ENCODE peak calls at places on chromosomes 5 and 9, in seven cellular contexts. S is HCT116, N is SK-N-SH, E is PC-3, J is GM23248, H is OCI-LY7, Y is hepatocyte. F is an unnamed sample. For H3K9me2, the result is how much of the 10 kb centered on the place peaks cover.

GRCh38 chr9:28882528-28882927 is 1309.2 kb upstream of the C9orf72 start:
- DNase-seq in S (no peak), Y (no peak), E (no peak), H (no peak), N (no peak), J (no peak), F (no peak)

GRCh38 chr9:125462766-125463384 is 201.2 kb downstream of the GAPVD1 start:
- DNase-seq in S (no peak), J (no peak), Y (no peak), N (no peak), E (no peak), H (no peak), F (no peak)

GRCh38 chr5:1176473-1177391 is 24.7 kb upstream of the SLC6A19 start:
- DNase-seq in J (no peak), E (peak), N (peak), H (no peak), S (peak), Y (no peak), F (peak)

GRCh38 chr9:113634597-113635515 is 171.3 kb downstream of the RGS3 start:
- DNase-seq in H (no peak), Y (no peak), J (no peak), S (no peak), N (no peak), E (no peak), F (peak)

GRCh38 chr5:179261301-179262125 is 83.7 kb downstream of the ADAMTS2 start:
- DNase-seq in E (peak), Y (peak), N (peak), H (peak), J (peak), S (no peak), F (peak)

GRCh38 chr5:38556115-38556598 is 289 bp downstream of the LIFR start:
- DNase-seq in S (no peak), N (no peak), J (peak), E (no peak), Y (no peak), H (no peak), F (peak)

GRCh38 chr5:74054139-74054538 is 428.1 kb downstream of the ARHGEF28 start:
- DNase-seq in E (no peak), J (no peak), N (peak), H (no peak), Y (no peak), S (no peak), F (no peak)

GRCh38 chr5:124235031-124235562 is 511.3 kb downstream of the ZNF608 start:
- DNase-seq in N (no peak), J (no peak), H (no peak), S (no peak), Y (no peak), E (no peak), F (peak)

GRCh38 chr9:9552665-9553064 is 1060.1 kb downstream of the PTPRD start:
- DNase-seq in N (no peak), H (no peak), J (no peak), Y (no peak), E (no peak), S (no peak), F (no peak)

GRCh38 chr9:132647806-132648205 is 22.0 kb downstream of the DDX31 start:
- DNase-seq in N (no peak), E (peak), H (no peak), J (no peak), S (no peak), Y (no peak), F (no peak)

GRCh38 chr5:149999359-149999758 is 1.1 kb downstream of the TIGD6 start:
- DNase-seq in N (no peak), J (peak), S (no peak), H (no peak), E (no peak), Y (no peak), F (no peak)

GRCh38 chr5:125835293-125836172 is 587.7 kb upstream of the GRAMD2B start:
- DNase-seq in E (peak), H (peak), J (peak), S (peak), N (peak), Y (peak), F (peak)

GRCh38 chr5:136906545-136906944 is 541.2 kb upstream of the TRPC7 start:
- DNase-seq in H (no peak), J (no peak), Y (no peak), N (no peak), E (peak), S (no peak), F (no peak)

GRCh38 chr9:35257986-35258664 is 96.3 kb downstream of the UNC13B start:
- DNase-seq in E (no peak), N (no peak), J (no peak), S (no peak), Y (peak), H (no peak), F (no peak)

GRCh38 chr9:122394265-122395242 is 23.7 kb downstream of the PTGS1 start:
- DNase-seq in E (peak), N (no peak), J (peak), Y (no peak), H (no peak), S (no peak), F (no peak)

GRCh38 chr9:136563646-136564321 is 17.9 kb upstream of the NOTCH1 start:
- DNase-seq in Y (no peak), N (no peak), E (no peak), H (no peak), J (no peak), S (no peak), F (no peak)

GRCh38 chr5:109453251-109453650 is 43.5 kb upstream of the PJA2 start:
- DNase-seq in S (no peak), E (no peak), N (no peak), H (no peak), J (peak), Y (no peak), F (no peak)
- H3K27ac ChIP-seq in S (no peak), E (no peak), N (peak), H (no peak), J (no peak), Y (no peak), F (no peak)

DNA sequence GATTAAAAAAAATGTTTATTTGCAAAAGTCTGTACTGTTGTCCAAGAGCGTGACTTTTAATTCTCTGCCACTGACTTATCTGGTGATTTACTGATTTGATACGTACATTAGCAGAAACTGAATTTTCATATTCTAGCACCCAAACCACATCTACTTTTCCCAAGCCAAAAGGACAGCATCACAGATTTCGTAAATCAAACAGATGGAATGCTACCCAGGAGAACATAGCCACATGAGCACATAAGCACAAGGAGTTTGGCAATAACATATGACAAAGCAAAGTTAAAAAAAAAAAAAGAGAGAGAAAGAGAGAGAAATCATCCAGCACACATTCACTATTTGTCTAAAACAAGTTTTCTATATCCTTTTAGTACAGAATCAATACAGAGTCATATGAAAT is 83.7 kb downstream of the HINT1 start:
- DNase-seq in E (no peak), J (peak), S (no peak), H (no peak), Y (no peak), N (no peak), F (no peak)
- H3K9me2 ChIP-seq in E (under half), J (under half), S (under half), H (under half), Y (under half), N (under half), F (under half)

DNA sequence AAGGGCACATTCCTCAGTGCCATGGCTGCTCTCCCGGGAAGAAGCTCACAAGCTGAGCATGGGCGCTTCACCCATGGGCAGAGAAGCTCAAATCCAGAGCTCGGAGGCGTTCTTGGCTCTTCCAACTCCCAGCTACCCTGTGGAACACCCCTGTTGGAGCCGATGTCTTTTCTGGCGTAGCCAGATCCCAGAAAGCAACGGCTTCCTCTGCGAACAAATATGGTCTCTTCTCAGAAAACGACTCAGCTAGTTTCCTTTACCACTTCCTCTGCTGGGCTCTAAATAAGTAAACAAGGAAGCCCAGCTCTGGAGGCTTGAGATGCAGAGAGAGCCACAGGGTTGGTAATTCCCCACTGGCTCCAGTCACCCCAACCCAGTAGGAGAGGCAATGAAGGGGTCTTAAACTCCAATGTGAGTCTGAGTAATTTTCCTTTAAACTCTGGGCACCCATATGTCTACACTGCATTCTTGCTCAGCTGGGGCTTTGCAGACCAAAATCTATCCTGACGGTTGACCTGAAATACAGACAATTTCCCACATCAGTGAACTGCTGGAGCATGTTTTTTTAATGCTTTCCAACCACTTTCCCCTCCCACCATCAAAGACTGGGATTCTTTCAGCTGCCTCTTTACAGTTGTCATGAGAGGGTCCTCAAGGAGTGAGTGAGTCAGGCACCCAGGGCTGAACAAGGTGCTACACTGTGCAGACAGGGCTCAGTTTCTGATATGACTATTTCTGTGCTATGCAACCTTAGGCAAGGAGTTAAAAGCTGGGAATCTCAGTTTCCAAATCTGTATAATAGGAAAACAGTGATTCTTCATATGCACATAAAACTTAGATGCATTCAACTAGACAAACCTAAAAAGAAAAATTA is at the start of gene LCP2:
- DNase-seq in J (no peak), Y (no peak), H (peak), S (no peak), E (no peak), N (no peak), F (no peak)
- H3K27ac ChIP-seq in J (no peak), Y (no peak), H (no peak), S (no peak), E (no peak), N (no peak), F (no peak)

DNA sequence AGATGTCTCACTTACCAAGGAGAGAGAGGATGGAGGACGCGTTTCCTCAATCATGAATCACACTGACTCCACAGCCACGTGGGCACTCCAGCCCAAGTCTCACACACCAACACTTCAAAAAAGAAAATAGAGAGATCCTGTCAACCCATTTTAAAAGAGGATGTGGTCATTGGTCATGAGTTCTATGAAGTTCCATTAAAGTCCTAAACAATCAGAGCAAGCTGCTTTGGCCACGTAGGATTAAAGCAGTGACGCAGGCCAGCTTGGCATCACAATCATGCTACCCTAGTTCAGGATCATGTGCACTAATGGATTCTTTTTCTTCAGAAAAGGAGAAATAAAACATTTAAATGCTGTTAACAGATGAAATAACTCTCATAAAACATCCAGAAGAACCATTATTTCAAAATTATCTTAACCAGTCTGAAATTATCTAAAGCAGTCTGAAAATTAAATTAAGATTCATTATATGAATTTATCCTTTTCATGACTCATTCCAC is 108.1 kb downstream of the SEMA5A start:
- DNase-seq in E (peak), N (no peak), H (no peak), J (peak), Y (no peak), S (no peak), F (no peak)
- H3K9me2 ChIP-seq in E (under half), N (under half), H (under half), J (under half), Y (under half), S (under half), F (under half)

DNA sequence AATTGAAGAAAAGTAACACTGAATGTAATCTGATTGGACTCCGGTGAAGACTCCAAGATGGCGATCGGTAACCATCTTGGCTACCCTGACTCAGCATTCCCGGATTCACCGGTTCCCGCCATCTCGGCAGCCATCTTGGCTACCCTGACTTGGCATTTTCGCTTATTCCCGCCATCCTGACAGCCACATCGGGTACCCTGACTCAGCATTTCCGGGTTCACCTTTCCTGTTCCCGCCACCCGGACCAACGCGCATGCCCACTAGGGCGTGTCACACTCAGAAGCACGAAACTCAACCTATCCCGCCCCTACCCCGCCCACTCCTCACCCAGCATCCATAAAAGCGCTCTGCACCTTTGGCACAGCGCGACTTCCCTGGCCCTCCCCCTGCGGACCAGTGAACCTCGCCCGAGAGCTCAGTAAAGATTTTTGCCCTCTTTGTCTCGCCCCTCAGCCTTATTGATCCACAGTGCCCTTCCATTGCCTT is 17.2 kb downstream of the SPTLC1 start:
- DNase-seq in S (peak), Y (no peak), H (no peak), E (no peak), J (no peak), N (no peak), F (peak)
- H3K27ac ChIP-seq in S (peak), Y (no peak), H (no peak), E (no peak), J (no peak), N (no peak), F (peak)

GRCh38 chr9:115292584-115293271 is 174.8 kb upstream of the TNC start:
- DNase-seq in H (no peak), N (no peak), E (no peak), S (no peak), Y (no peak), J (peak), F (no peak)
- H3K9me2 ChIP-seq in H (under half), N (under half), E (under half), S (under half), Y (under half), J (under half), F (under half)

GRCh38 chr5:115440782-115441451 is 103.7 kb downstream of the FEM1C start:
- DNase-seq in S (no peak), E (no peak), J (no peak), Y (no peak), N (no peak), H (no peak), F (no peak)
- H3K27ac ChIP-seq in S (no peak), E (no peak), J (no peak), Y (no peak), N (no peak), H (no peak), F (no peak)

DNA sequence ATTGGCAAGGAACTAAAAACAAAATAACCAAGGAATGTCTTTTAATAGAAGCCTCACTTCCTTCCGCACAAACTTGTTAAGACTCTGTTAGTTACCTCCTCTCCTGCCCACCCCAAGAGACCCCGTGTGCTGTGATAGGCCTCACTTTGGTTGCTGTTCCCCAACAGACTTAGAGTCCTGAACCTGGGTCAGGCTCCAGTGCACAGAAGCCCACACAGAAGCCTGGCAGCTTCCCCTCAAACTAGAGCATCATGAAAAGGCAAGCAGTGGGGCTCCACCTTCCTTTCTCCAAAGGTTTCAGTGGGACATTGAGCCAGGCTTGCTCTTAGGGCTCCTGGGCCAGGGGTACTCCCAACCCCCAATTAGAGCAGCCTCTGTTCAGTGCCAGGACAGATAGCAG is 230.5 kb downstream of the ESM1 start:
- DNase-seq in S (no peak), E (no peak), N (no peak), H (peak), Y (no peak), J (no peak), F (no peak)
- H3K9me2 ChIP-seq in S (under half), E (under half), N (under half), H (under half), Y (under half), J (under half), F (under half)

GRCh38 chr9:14687042-14687719 is 6.1 kb downstream of the ZDHHC21 start:
- DNase-seq in N (no peak), S (no peak), Y (no peak), H (no peak), J (peak), E (peak), F (no peak)

GRCh38 chr9:14692536-14692917 is 705 bp downstream of the ZDHHC21 start:
- DNase-seq in J (peak), Y (no peak), N (no peak), S (no peak), E (no peak), H (peak), F (no peak)

GRCh38 chr9:14686168-14686567 is 7.1 kb downstream of the ZDHHC21 start:
- DNase-seq in H (no peak), E (no peak), N (no peak), Y (no peak), S (no peak), J (no peak), F (no peak)

GRCh38 chr9:14692918-14693861 is at the start of gene ZDHHC21:
- DNase-seq in H (peak), J (peak), S (no peak), E (peak), N (peak), Y (peak), F (peak)

DNA sequence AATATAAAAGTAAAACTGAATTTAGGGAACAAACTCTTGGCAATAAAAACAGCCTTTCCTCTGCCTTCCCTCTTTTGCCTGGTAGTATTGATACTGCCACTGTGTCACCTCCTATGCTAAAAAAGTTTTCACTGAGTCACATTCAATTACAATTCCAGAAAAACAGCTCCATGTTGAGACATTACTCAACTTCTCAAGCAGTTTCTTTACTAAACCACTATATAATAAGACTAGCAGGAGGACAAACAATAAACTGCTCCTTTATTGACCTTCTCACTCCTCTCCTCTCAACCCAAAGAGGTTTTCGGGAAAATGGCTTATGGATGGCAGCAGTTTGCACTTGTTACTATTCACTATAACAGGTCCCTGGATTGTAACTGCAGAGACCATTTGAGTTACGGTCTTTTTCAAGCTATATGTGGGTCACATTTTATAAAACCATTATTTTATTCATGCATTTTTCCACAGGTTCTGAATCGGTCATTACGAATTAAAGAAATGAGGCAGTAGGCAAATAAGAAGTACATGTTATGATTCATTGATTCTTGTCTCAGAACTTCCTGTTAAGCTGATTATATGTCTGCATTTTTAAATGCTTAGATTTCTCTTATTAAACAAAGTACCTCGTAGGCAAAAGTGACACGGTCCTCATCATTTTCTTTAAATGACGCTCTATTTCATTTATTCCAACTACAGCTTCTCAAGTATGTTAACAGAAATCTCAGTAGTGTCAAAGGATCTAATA is 2.1 kb downstream of the ZDHHC21 start:
- DNase-seq in N (no peak), H (peak), J (peak), S (no peak), E (peak), Y (no peak), F (no peak)
- H3K27ac ChIP-seq in N (no peak), H (peak), J (no peak), S (no peak), E (peak), Y (no peak), F (no peak)